ENCODE peak calls at places on chromosome 19, in five cellular contexts. J is H4, T is ecto neural progenitor cell, G is Caki2, K is HEK293T. F is an unnamed sample.

GRCh38 chr19:34588846-34589245 is 88.1 kb downstream of the SCGB2B2 start:
- DNase-seq in G (no peak), J (no peak), T (no peak), K (no peak), F (no peak)

GRCh38 chr19:24003537-24003936 is 83.5 kb upstream of the ZNF254 start:
- DNase-seq in J (no peak), T (no peak), G (no peak), K (no peak), F (no peak)

GRCh38 chr19:35861640-35862160 is 5.0 kb downstream of the KIRREL2 start:
- DNase-seq in G (no peak), J (no peak), K (no peak), T (no peak), F (no peak)

GRCh38 chr19:15195381-15195964 is 5.3 kb downstream of the NOTCH3 start:
- DNase-seq in T (peak), K (peak), G (peak), J (peak), F (no peak)

GRCh38 chr19:16899566-16900075 is 10.8 kb downstream of the F2RL3 start:
- DNase-seq in T (peak), G (peak), K (peak), J (no peak), F (no peak)

GRCh38 chr19:33723512-33723911 is 73.2 kb upstream of the KCTD15 start:
- DNase-seq in K (no peak), J (no peak), T (no peak), G (no peak), F (no peak)

GRCh38 chr19:4233282-4233853 is 4.0 kb downstream of the EBI3 start:
- DNase-seq in G (peak), J (peak), K (peak), T (peak), F (peak)

GRCh38 chr19:18310118-18310909 is 12.6 kb downstream of the LSM4 start:
- DNase-seq in T (no peak), J (no peak), K (no peak), G (no peak), F (no peak)

GRCh38 chr19:31825134-31826094 is 476.2 kb upstream of the TSHZ3 start:
- DNase-seq in G (no peak), T (no peak), K (no peak), J (no peak), F (peak)

GRCh38 chr19:1401138-1401888 is at the start of gene GAMT:
- DNase-seq in J (no peak), K (peak), G (no peak), T (peak), F (no peak)

GRCh38 chr19:1181606-1182005 is 7.5 kb upstream of the SBNO2 start:
- DNase-seq in T (no peak), K (no peak), J (no peak), G (no peak), F (no peak)

GRCh38 chr19:1492474-1493006 is 1.6 kb downstream of the REEP6 start:
- DNase-seq in J (no peak), T (no peak), G (no peak), K (no peak), F (no peak)

GRCh38 chr19:35240322-35240721 is 8.5 kb upstream of the LSR start:
- DNase-seq in T (no peak), K (no peak), G (no peak), J (no peak), F (no peak)

GRCh38 chr19:49272204-49272603 is 52.8 kb downstream of the SLC6A16 start:
- DNase-seq in K (no peak), T (no peak), G (no peak), J (peak), F (peak)

GRCh38 chr19:17765069-17765618 is 13.9 kb downstream of the FCHO1 start:
- DNase-seq in T (peak), K (no peak), G (peak), J (peak), F (no peak)

GRCh38 chr19:54429545-54430227 is 14.4 kb downstream of the TTYH1 start:
- DNase-seq in K (no peak), T (peak), J (no peak), G (no peak), F (no peak)

GRCh38 chr19:1251503-1252220 is 3.3 kb downstream of the MIDN start:
- DNase-seq in J (peak), G (peak), K (no peak), T (no peak), F (no peak)

GRCh38 chr19:40411958-40412499 is 1.1 kb downstream of the PRX start:
- DNase-seq in T (no peak), G (no peak), K (no peak), J (no peak), F (no peak)

GRCh38 chr19:36963262-36963661 is 47.1 kb downstream of the ZNF568 start:
- DNase-seq in T (no peak), K (no peak), G (no peak), J (no peak), F (no peak)

GRCh38 chr19:29040951-29041350 is 172.0 kb downstream of the UQCRFS1 start:
- DNase-seq in G (no peak), J (no peak), K (no peak), T (peak), F (no peak)